ENCODE peak calls at places on chromosomes 6 and 20, in five cellular contexts. P is heart left ventricle, B is foreskin keratinocyte, A is astrocyte of the cerebellum, E is brain pericyte. Q is an unnamed sample.

GRCh38 chr6:15293674-15294073 is 47.8 kb downstream of the JARID2 start:
- DNase-seq in P (no peak), B (no peak), A (no peak), E (no peak), Q (no peak)

GRCh38 chr6:84788689-84789088 is 24.3 kb upstream of the TBX18 start:
- DNase-seq in P (no peak), B (no peak), A (no peak), E (no peak), Q (no peak)

GRCh38 chr20:896626-897025 is 19.5 kb downstream of the ANGPT4 start:
- DNase-seq in P (no peak), B (no peak), A (no peak), E (no peak), Q (no peak)

GRCh38 chr20:1893721-1894470 is 1.3 kb upstream of the SIRPA start:
- DNase-seq in P (peak; percentile 39), B (no peak), A (no peak), E (no peak), Q (no peak)

GRCh38 chr6:8017276-8017701 is 46.9 kb downstream of the BLOC1S5 start:
- DNase-seq in P (no peak), B (no peak), A (no peak), E (no peak), Q (no peak)

GRCh38 chr6:11808054-11808453 is 29.5 kb upstream of the ADTRP start:
- DNase-seq in P (no peak), B (no peak), A (no peak), E (no peak), Q (no peak)

GRCh38 chr6:148329568-148330299 is 12.9 kb upstream of the SASH1 start:
- DNase-seq in P (no peak), B (peak; percentile 70), A (peak; percentile 77), E (no peak), Q (no peak)

GRCh38 chr20:62752671-62753501 is 43.4 kb upstream of the MRGBP start:
- DNase-seq in P (no peak), B (no peak), A (no peak), E (no peak), Q (no peak)

GRCh38 chr6:140581601-140582000 is 1207.2 kb upstream of the CITED2 start:
- DNase-seq in P (no peak), B (no peak), A (no peak), E (no peak), Q (no peak)

GRCh38 chr6:156334961-156335360 is 442.2 kb upstream of the ARID1B start:
- DNase-seq in P (no peak), B (no peak), A (no peak), E (no peak), Q (no peak)

GRCh38 chr6:4948781-4949450 is 54.9 kb downstream of the RPP40 start:
- DNase-seq in P (no peak), B (peak; percentile 54), A (no peak), E (no peak), Q (no peak)

GRCh38 chr6:165877192-165877591 is 214.2 kb upstream of the PDE10A start:
- DNase-seq in P (no peak), B (no peak), A (no peak), E (no peak), Q (no peak)

GRCh38 chr20:6524305-6524704 is 243.2 kb upstream of the BMP2 start:
- DNase-seq in P (no peak), B (no peak), A (no peak), E (no peak), Q (no peak)

GRCh38 chr6:142943746-142944125 is 1.2 kb downstream of the HIVEP2 start:
- DNase-seq in P (no peak), B (no peak), A (no peak), E (no peak), Q (no peak)

GRCh38 chr6:152457949-152458624 is 179.1 kb downstream of the SYNE1 start:
- DNase-seq in P (no peak), B (no peak), A (no peak), E (no peak), Q (peak; percentile 26)

Q was measured in SJCRH30.